ENCODE peak calls at places on chromosomes 6 and 20, in six cellular contexts. F is left ventricle myocardium inferior; Q is HFFc6; X is G401; V is activated CD4-positive, alpha-beta T cell treated with anti-CD3 and anti-CD28 coated beads, Interleukin-2, amount 50 U/mL, for 48 hours; T is foreskin fibroblast. H is an unnamed sample.

GRCh38 chr6:99384507-99384906 is 9.5 kb downstream of the COQ3 start:
- DNase-seq in F (no peak), Q (no peak), X (no peak), V (no peak), T (no peak), H (no peak)

GRCh38 chr6:151113641-151114040 is 126.1 kb upstream of the AKAP12 start:
- DNase-seq in F (no peak), Q (no peak), X (no peak), V (no peak), T (no peak), H (no peak)

GRCh38 chr6:144646066-144646800 is 361.1 kb downstream of the UTRN start:
- DNase-seq in F (no peak), Q (peak), X (no peak), V (no peak), T (no peak), H (no peak)

GRCh38 chr6:31186052-31186734 is 15.7 kb upstream of the POU5F1 start:
- DNase-seq in F (peak), Q (peak), X (no peak), V (no peak), T (no peak), H (peak)

GRCh38 chr6:16267428-16268263 is 29.3 kb downstream of the GMPR start:
- DNase-seq in F (no peak), Q (no peak), X (no peak), V (no peak), T (no peak), H (no peak)

GRCh38 chr6:101393291-101394251 is at the start of gene GRIK2:
- DNase-seq in F (no peak), Q (peak), X (peak), V (no peak), T (peak), H (peak)

GRCh38 chr20:16520154-16520553 is 53.1 kb downstream of the KIF16B start:
- DNase-seq in F (no peak), Q (no peak), X (no peak), V (no peak), T (no peak), H (no peak)

GRCh38 chr6:90123796-90124195 is 172.8 kb downstream of the BACH2 start:
- DNase-seq in F (no peak), Q (no peak), X (no peak), V (peak), T (no peak), H (no peak)

GRCh38 chr6:131920656-131921055 is 30.5 kb downstream of the CCN2 start:
- DNase-seq in F (no peak), Q (no peak), X (no peak), V (no peak), T (no peak), H (no peak)

GRCh38 chr6:107132330-107132954 is 17.1 kb upstream of the BEND3 start:
- DNase-seq in F (no peak), Q (peak), X (peak), V (peak), T (no peak), H (no peak)

GRCh38 chr6:106749611-106750010 is 120.2 kb downstream of the QRSL1 start:
- DNase-seq in F (no peak), Q (peak), X (no peak), V (no peak), T (no peak), H (no peak)

GRCh38 chr20:63453029-63453523 is 19.4 kb downstream of the KCNQ2 start:
- DNase-seq in F (no peak), Q (no peak), X (no peak), V (peak), T (no peak), H (peak)

GRCh38 chr6:25257686-25258348 is 21.4 kb upstream of the CARMIL1 start:
- DNase-seq in F (no peak), Q (no peak), X (peak), V (no peak), T (no peak), H (no peak)

GRCh38 chr6:65776332-65776731 is 69.3 kb upstream of the EYS start:
- DNase-seq in F (no peak), Q (no peak), X (no peak), V (no peak), T (no peak), H (no peak)

GRCh38 chr6:126923807-126924206 is 194.7 kb upstream of the RSPO3 start:
- DNase-seq in F (no peak), Q (no peak), X (peak), V (no peak), T (no peak), H (no peak)

GRCh38 chr6:18327621-18328548 is 59.3 kb upstream of the RNF144B start:
- DNase-seq in F (no peak), Q (no peak), X (no peak), V (no peak), T (no peak), H (no peak)

H was measured in left cardiac atrium.